ENCODE peak calls at places on chromosomes 6 and 20, in four cellular contexts. G, C, M and J are unnamed samples. For H3K4me1 and H3K9me3, the result is how much of the 10 kb centered on the place peaks cover.

GRCh38 chr20:37314617-37315292 is 25.3 kb downstream of the MANBAL start:
- DNase-seq in G (no peak), C (no peak), M (no peak), J (peak)

GRCh38 chr6:110814488-110815259 is 595 bp downstream of the CDK19 start:
- DNase-seq in G (peak), C (peak), M (peak), J (peak)

GRCh38 chr6:142476446-142476845 is 174.6 kb downstream of the ADGRG6 start:
- DNase-seq in G (no peak), C (no peak), M (no peak), J (no peak)

GRCh38 chr6:98871057-98871456 is 36.7 kb downstream of the POU3F2 start:
- DNase-seq in G (no peak), C (no peak), M (no peak), J (no peak)

GRCh38 chr6:155647354-155647753 is 191.7 kb upstream of the NOX3 start:
- DNase-seq in G (no peak), C (no peak), M (no peak), J (no peak)

GRCh38 chr20:41969656-41970055 is 351.5 kb upstream of the CHD6 start:
- DNase-seq in G (no peak), C (peak), M (no peak), J (no peak)

GRCh38 chr20:12069181-12069580 is 151.5 kb downstream of the BTBD3 start:
- DNase-seq in G (no peak), C (no peak), M (no peak), J (no peak)

GRCh38 chr6:3287308-3287707 is 28.6 kb downstream of the PSMG4 start:
- DNase-seq in G (peak), C (peak), M (no peak), J (peak)

GRCh38 chr6:136210450-136211165 is 39.5 kb downstream of the MTFR2 start:
- DNase-seq in G (no peak), C (no peak), M (no peak), J (no peak)

GRCh38 chr20:48719598-48720255 is 108.1 kb downstream of the PREX1 start:
- DNase-seq in G (no peak), C (peak), M (no peak), J (no peak)
- H3K4me1 ChIP-seq in G (under half), C (half or more), M (half or more), J (under half)

DNA sequence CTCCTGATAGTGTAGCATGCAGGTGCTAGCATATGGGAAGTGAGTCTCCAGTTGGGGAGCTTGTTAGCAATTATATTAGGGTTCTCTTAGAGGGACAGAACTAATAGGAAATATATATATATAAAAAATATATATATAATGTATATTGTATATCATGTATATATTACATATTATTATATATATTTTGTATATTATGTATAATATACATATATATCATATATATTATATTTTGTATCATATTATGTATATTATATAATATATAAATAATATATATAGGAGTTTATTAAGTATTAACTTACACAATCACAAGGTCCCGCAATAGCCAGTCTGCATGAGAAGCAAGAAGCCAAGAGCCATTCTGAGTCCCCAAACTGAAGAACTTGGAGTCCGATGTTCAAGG is 84.2 kb downstream of the CDYL start:
- DNase-seq in G (no peak), C (no peak), M (no peak), J (no peak)
- H3K9me3 ChIP-seq in G (under half), C (under half), M (under half), J (under half)

GRCh38 chr20:47278907-47279348 is 77.6 kb downstream of the ZMYND8 start:
- DNase-seq in G (no peak), C (no peak), M (no peak), J (no peak)

GRCh38 chr20:47276251-47276650 is 80.2 kb downstream of the ZMYND8 start:
- DNase-seq in G (no peak), C (no peak), M (no peak), J (no peak)

GRCh38 chr20:47275548-47275947 is 81.0 kb downstream of the ZMYND8 start:
- DNase-seq in G (no peak), C (no peak), M (no peak), J (no peak)

GRCh38 chr20:47274449-47275108 is 81.9 kb downstream of the ZMYND8 start:
- DNase-seq in G (no peak), C (no peak), M (no peak), J (no peak)

DNA sequence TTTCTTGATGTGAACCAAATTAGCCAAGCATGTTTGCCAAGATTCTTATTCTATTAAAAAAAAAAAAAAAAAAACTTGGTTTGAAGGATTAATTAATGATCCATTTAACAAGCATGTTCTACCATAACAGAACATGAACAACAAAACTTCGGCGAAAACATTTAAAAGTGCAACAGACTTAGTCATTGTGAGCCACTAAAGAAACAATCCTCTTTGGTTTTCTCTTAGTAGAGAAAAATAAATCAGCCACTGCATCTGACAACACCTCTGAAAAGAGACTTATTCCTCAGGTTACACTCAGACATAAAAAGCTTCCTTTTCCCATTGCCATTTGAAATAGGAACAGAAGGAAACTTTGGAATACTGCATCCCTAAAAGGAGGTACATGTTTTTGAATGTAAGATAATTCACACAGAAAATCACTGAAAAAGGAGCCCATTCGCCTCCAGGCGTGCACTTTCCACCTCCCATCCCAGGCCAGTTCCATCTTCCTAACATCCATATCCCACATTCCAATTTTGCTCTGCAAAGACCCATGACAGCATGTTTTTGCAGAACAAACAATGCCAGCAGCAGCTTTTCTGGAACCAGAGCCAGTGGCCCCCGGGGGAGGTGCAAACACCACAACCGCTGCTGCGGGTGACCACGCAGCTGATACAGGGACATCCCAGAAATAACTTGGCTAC is 79.5 kb downstream of the ZMYND8 start:
- DNase-seq in G (peak), C (no peak), M (no peak), J (peak)
- H3K27ac ChIP-seq in G (peak), C (peak), M (peak), J (peak)

GRCh38 chr6:34239240-34239825 is 2.7 kb downstream of the HMGA1 start:
- DNase-seq in G (no peak), C (peak), M (peak), J (no peak)
- H3K4me1 ChIP-seq in G (under half), C (half or more), M (under half), J (under half)